ENCODE peak calls at places on chromosome 19, in nine cellular contexts. D, L, M, S, E, T, B, H and F are unnamed samples.

GRCh38 chr19:14400913-14401312 is 18.2 kb downstream of the DDX39A start:
- DNase-seq in D (no peak), L (no peak), M (peak; percentile 83), S (no peak), E (peak; percentile 52), T (no peak), B (no peak), H (no peak), F (no peak)

GRCh38 chr19:53944933-53945332 is 17.8 kb upstream of the CACNG8 start:
- DNase-seq in D (no peak), L (no peak), M (no peak), S (no peak), E (no peak), T (no peak), B (no peak), H (no peak), F (no peak)

GRCh38 chr19:18438331-18439024 is 545 bp upstream of the ISYNA1 start:
- DNase-seq in D (peak; percentile 67), L (peak; percentile 64), M (no peak), S (no peak), E (peak; percentile 38), T (peak; percentile 74), B (no peak), H (no peak), F (no peak)

GRCh38 chr19:19642506-19643157 is 825 bp downstream of the GMIP start:
- DNase-seq in D (no peak), L (no peak), M (no peak), S (no peak), E (no peak), T (no peak), B (no peak), H (peak; percentile 51), F (peak; percentile 31)

GRCh38 chr19:4373601-4374441 is 26.5 kb downstream of the SH3GL1 start:
- DNase-seq in D (peak; percentile 83), L (no peak), M (peak; percentile 51), S (no peak), E (no peak), T (peak; percentile 56), B (no peak), H (no peak), F (no peak)

GRCh38 chr19:51727349-51727880 is 3.6 kb upstream of the HAS1 start:
- DNase-seq in D (no peak), L (no peak), M (no peak), S (no peak), E (peak; percentile 16), T (no peak), B (no peak), H (no peak), F (no peak)

GRCh38 chr19:18939922-18940775 is 868 bp downstream of the HOMER3 start:
- DNase-seq in D (peak; percentile 89), L (peak; percentile 87), M (peak; percentile 62), S (no peak), E (no peak), T (peak; percentile 70), B (peak; percentile 37), H (no peak), F (no peak)

GRCh38 chr19:55384576-55385235 is 614 bp upstream of the TMEM238 start:
- DNase-seq in D (no peak), L (peak; percentile 40), M (peak; percentile 31), S (no peak), E (no peak), T (no peak), B (no peak), H (no peak), F (peak; percentile 6)

GRCh38 chr19:44111910-44112463 is 1.2 kb upstream of the ZNF225 start:
- DNase-seq in D (no peak), L (peak; percentile 96), M (peak; percentile 12), S (no peak), E (peak; percentile 94), T (no peak), B (no peak), H (no peak), F (no peak)

GRCh38 chr19:18131841-18132596 is 20.9 kb upstream of the PIK3R2 start:
- DNase-seq in D (no peak), L (peak; percentile 74), M (no peak), S (no peak), E (no peak), T (no peak), B (no peak), H (no peak), F (no peak)

GRCh38 chr19:371501-372160 is 27.0 kb upstream of the MIER2 start:
- DNase-seq in D (no peak), L (no peak), M (no peak), S (no peak), E (no peak), T (no peak), B (no peak), H (no peak), F (no peak)

GRCh38 chr19:4732680-4733114 is 9.1 kb upstream of the DPP9 start:
- DNase-seq in D (peak; percentile 74), L (peak; percentile 91), M (peak; percentile 24), S (no peak), E (no peak), T (no peak), B (peak; percentile 44), H (peak; percentile 47), F (peak; percentile 38)

GRCh38 chr19:641702-642101 is 2.0 kb downstream of the FGF22 start:
- DNase-seq in D (no peak), L (no peak), M (no peak), S (no peak), E (no peak), T (no peak), B (no peak), H (no peak), F (no peak)

GRCh38 chr19:16571689-16572331 is 405 bp downstream of the SLC35E1 start:
- DNase-seq in D (peak; percentile 69), L (peak; percentile 57), M (peak; percentile 40), S (no peak), E (no peak), T (no peak), B (peak; percentile 41), H (peak; percentile 33), F (no peak)

GRCh38 chr19:52992109-52993004 is 21.4 kb upstream of the ERVV-1 start:
- DNase-seq in D (no peak), L (peak; percentile 46), M (peak; percentile 13), S (no peak), E (peak; percentile 1), T (peak; percentile 10), B (peak; percentile 27), H (no peak), F (no peak)

GRCh38 chr19:51339687-51340656 is 2.0 kb downstream of the VSIG10L start:
- DNase-seq in D (peak; percentile 98), L (peak; percentile 99), M (peak; percentile 96), S (peak; percentile 99), E (peak; percentile 99), T (peak; percentile 97), B (peak; percentile 99), H (peak; percentile 82), F (peak; percentile 79)

GRCh38 chr19:3968556-3969434 is 2.1 kb downstream of the DAPK3 start:
- DNase-seq in D (peak; percentile 90), L (peak; percentile 97), M (peak; percentile 52), S (peak; percentile 79), E (peak; percentile 99), T (peak; percentile 96), B (peak; percentile 87), H (no peak), F (no peak)

GRCh38 chr19:29121684-29122083 is 91.3 kb downstream of the UQCRFS1 start:
- DNase-seq in D (no peak), L (peak; percentile 66), M (no peak), S (no peak), E (no peak), T (no peak), B (no peak), H (no peak), F (no peak)

GRCh38 chr19:7303470-7303869 is 9.3 kb upstream of the INSR start:
- DNase-seq in D (no peak), L (no peak), M (no peak), S (no peak), E (no peak), T (no peak), B (no peak), H (no peak), F (no peak)

GRCh38 chr19:41166888-41167804 is 25.9 kb upstream of the CYP2S1 start:
- DNase-seq in D (no peak), L (no peak), M (no peak), S (no peak), E (no peak), T (no peak), B (peak; percentile 79), H (no peak), F (no peak)

GRCh38 chr19:42423462-42424344 is 3.5 kb downstream of the LIPE start:
- DNase-seq in D (peak; percentile 86), L (peak; percentile 99), M (peak; percentile 74), S (peak; percentile 59), E (peak; percentile 91), T (peak; percentile 91), B (peak; percentile 87), H (peak; percentile 93), F (peak; percentile 92)
- H3K27ac ChIP-seq in D (peak overlapping the region; percentile 46), L (no peak overlapping the region), M (peak overlapping the region; percentile 69), S (no peak overlapping the region), E (no peak overlapping the region), T (peak overlapping the region; percentile 82), B (peak overlapping the region; percentile 81), H (peak overlapping the region; percentile 49), F (peak overlapping the region; percentile 80)

GRCh38 chr19:58586131-58586765 is 13.1 kb upstream of the MZF1 start:
- DNase-seq in D (no peak), L (no peak), M (no peak), S (no peak), E (no peak), T (no peak), B (no peak), H (no peak), F (no peak)
- H3K27me3 ChIP-seq in D (no peaks in the 10 kb centered on the region), L (no peaks in the 10 kb centered on the region), M (no peaks in the 10 kb centered on the region), S (no peaks in the 10 kb centered on the region), E (no peaks in the 10 kb centered on the region), T (no peaks in the 10 kb centered on the region), B (no peaks in the 10 kb centered on the region), H (no peaks in the 10 kb centered on the region), F (no peaks in the 10 kb centered on the region)

DNA sequence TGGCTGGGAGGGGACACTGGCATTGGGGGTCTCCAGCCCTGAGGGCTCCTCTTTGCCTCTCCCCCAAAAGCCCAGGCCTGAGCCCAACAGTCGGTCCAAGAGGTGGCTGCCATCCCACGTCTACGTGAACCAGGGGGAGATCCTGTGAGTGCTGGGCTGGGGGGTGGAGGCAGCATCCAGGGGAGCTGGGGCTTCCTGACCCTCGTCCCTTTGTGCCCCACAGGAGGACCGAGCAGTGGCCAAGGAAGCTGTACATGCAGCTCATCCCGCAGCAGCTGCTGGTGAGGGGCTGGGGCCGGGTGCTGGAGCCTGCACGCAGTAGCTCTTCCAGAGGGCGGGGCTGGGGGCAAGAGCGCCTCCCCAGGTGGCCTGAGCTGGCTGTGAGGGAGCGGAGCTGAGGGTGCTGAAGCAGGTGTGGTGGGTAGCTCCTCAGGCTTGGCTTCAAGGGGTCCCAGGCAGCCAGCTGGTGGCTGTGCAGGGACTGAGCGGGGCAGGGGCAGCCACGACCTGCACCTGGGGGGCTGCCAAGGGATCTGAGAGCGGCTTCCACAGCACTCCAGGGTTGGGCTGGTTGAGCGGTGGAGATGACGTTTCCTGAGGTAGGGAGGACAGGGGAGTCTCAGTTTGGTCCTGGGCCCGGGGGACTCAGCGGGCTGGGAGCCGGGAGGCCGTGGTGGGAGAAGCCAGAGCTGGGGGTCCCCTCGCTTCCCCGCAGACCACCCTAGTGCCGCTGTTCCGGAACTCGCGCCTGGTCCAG is 7.1 kb downstream of the PTOV1 start:
- DNase-seq in D (peak; percentile 54), L (no peak), M (peak; percentile 55), S (no peak), E (no peak), T (no peak), B (no peak), H (no peak), F (no peak)
- TF ChIP-seq CTCF in D (no peak), L (no peak), M (no peak), S (no peak), E (no peak), T (no peak), B (no peak), H (no peak), F (no peak)

GRCh38 chr19:2783781-2784145 is 690 bp upstream of the SGTA start:
- DNase-seq in D (no peak), L (no peak), M (no peak), S (no peak), E (no peak), T (no peak), B (no peak), H (no peak), F (no peak)
- H3K27ac ChIP-seq in D (peak overlapping the region; percentile 97), L (peak overlapping the region; percentile 28), M (no peak overlapping the region), S (peak overlapping the region; percentile 81), E (peak overlapping the region; percentile 56), T (peak overlapping the region; percentile 93), B (peak overlapping the region; percentile 93), H (peak overlapping the region; percentile 94), F (peak overlapping the region; percentile 79)